ENCODE peak calls at places on chromosome 15, in seven cellular contexts. K is kidney glomerular epithelial cell; D is COR-L47; G is HT1080; C is NCI-H2029 treated with DMSO at 0.1 percent for 48 hours; P is NCI-H2107; T is activated T-helper 2 cell treated with anti-CD3 and anti-CD28 coated beads, Interferon-gamma antibody, Interleukin-2, Interleukin-4, amounts not matched to agents 10 μg/mL and 5 μg/mL and 100 μg/mL, durations not matched to agents 14 hours and 24 hours and 36 hours. W is an unnamed sample.

GRCh38 chr15:67120839-67121540 is 55.6 kb downstream of the SMAD3 start:
- DNase-seq in K (peak), D (no peak), G (peak), C (no peak), P (no peak), T (peak), W (no peak)

GRCh38 chr15:58115692-58116091 is 22.5 kb upstream of the AQP9 start:
- DNase-seq in K (peak), D (no peak), G (peak), C (no peak), P (no peak), T (no peak), W (no peak)

GRCh38 chr15:90393040-90393439 is 5.0 kb downstream of the IQGAP1 start:
- DNase-seq in K (no peak), D (no peak), G (no peak), C (no peak), P (no peak), T (no peak), W (no peak)

GRCh38 chr15:87943629-87944028 is 312.9 kb downstream of the NTRK3 start:
- DNase-seq in K (no peak), D (no peak), G (no peak), C (no peak), P (no peak), T (no peak), W (no peak)

GRCh38 chr15:91561371-91562100 is 292.0 kb upstream of the SLCO3A1 start:
- DNase-seq in K (peak), D (no peak), G (peak), C (no peak), P (no peak), T (no peak), W (peak)

GRCh38 chr15:96218623-96219465 is 111.7 kb upstream of the NR2F2 start:
- DNase-seq in K (no peak), D (no peak), G (no peak), C (no peak), P (no peak), T (no peak), W (no peak)

GRCh38 chr15:48962662-48963523 is 826 bp downstream of the SHC4 start:
- DNase-seq in K (no peak), D (peak), G (no peak), C (no peak), P (no peak), T (no peak), W (no peak)

GRCh38 chr15:85725019-85725418 is 69.7 kb downstream of the KLHL25 start:
- DNase-seq in K (no peak), D (no peak), G (no peak), C (no peak), P (no peak), T (no peak), W (no peak)

GRCh38 chr15:29141908-29142747 is 127.5 kb downstream of the NSMCE3 start:
- DNase-seq in K (peak), D (no peak), G (no peak), C (no peak), P (no peak), T (no peak), W (peak)

GRCh38 chr15:28021281-28022039 is 77.7 kb downstream of the OCA2 start:
- DNase-seq in K (peak), D (peak), G (peak), C (peak), P (peak), T (no peak), W (peak)

GRCh38 chr15:79635897-79636596 is 203.9 kb downstream of the MINAR1 start:
- DNase-seq in K (no peak), D (no peak), G (peak), C (no peak), P (no peak), T (no peak), W (no peak)

GRCh38 chr15:58407786-58408185 is 24.0 kb upstream of the LIPC start:
- DNase-seq in K (no peak), D (no peak), G (no peak), C (no peak), P (no peak), T (no peak), W (no peak)

GRCh38 chr15:82105458-82106205 is 59.8 kb upstream of the MEX3B start:
- DNase-seq in K (peak), D (peak), G (no peak), C (peak), P (peak), T (no peak), W (no peak)

GRCh38 chr15:98967916-98968315 is 39.7 kb downstream of the PGPEP1L start:
- DNase-seq in K (no peak), D (no peak), G (no peak), C (no peak), P (no peak), T (no peak), W (no peak)

GRCh38 chr15:33160054-33160453 is 34.5 kb downstream of the FMN1 start:
- DNase-seq in K (no peak), D (no peak), G (peak), C (no peak), P (no peak), T (no peak), W (no peak)

GRCh38 chr15:42152196-42152920 is 4.1 kb downstream of the PLA2G4F start:
- DNase-seq in K (no peak), D (no peak), G (no peak), C (no peak), P (no peak), T (no peak), W (no peak)

GRCh38 chr15:82858932-82859331 is 49.5 kb downstream of the WHAMM start:
- DNase-seq in K (no peak), D (no peak), G (no peak), C (no peak), P (no peak), T (no peak), W (no peak)

GRCh38 chr15:70852501-70853269 is 1.3 kb downstream of the LARP6 start:
- DNase-seq in K (peak), D (no peak), G (peak), C (no peak), P (no peak), T (no peak), W (no peak)

GRCh38 chr15:73336756-73337155 is 32.0 kb downstream of the HCN4 start:
- DNase-seq in K (no peak), D (no peak), G (no peak), C (no peak), P (no peak), T (no peak), W (no peak)

GRCh38 chr15:80580107-80580506 is 115.0 kb upstream of the ABHD17C start:
- DNase-seq in K (no peak), D (no peak), G (peak), C (no peak), P (no peak), T (no peak), W (no peak)

GRCh38 chr15:70397816-70398215 is 300.1 kb upstream of the TLE3 start:
- DNase-seq in K (no peak), D (no peak), G (no peak), C (no peak), P (no peak), T (no peak), W (no peak)

GRCh38 chr15:92029104-92029466 is 175.6 kb downstream of the SLCO3A1 start:
- DNase-seq in K (no peak), D (no peak), G (no peak), C (no peak), P (no peak), T (no peak), W (no peak)

GRCh38 chr15:66294157-66294931 is 976 bp downstream of the DIS3L start:
- DNase-seq in K (peak), D (peak), G (peak), C (no peak), P (no peak), T (no peak), W (peak)

GRCh38 chr15:81400640-81401236 is 26.7 kb upstream of the TMC3 start:
- DNase-seq in K (peak), D (peak), G (peak), C (peak), P (peak), T (no peak), W (no peak)

GRCh38 chr15:85507114-85507513 is 126.7 kb downstream of the AKAP13 start:
- DNase-seq in K (no peak), D (no peak), G (no peak), C (no peak), P (no peak), T (no peak), W (no peak)

GRCh38 chr15:83853232-83853631 is 199.3 kb downstream of the ADAMTSL3 start:
- DNase-seq in K (no peak), D (no peak), G (no peak), C (no peak), P (no peak), T (no peak), W (no peak)

GRCh38 chr15:94844533-94845390 is 613.4 kb downstream of the MCTP2 start:
- DNase-seq in K (peak), D (peak), G (no peak), C (no peak), P (no peak), T (no peak), W (peak)

GRCh38 chr15:62360286-62360685 is 195.2 kb upstream of the C2CD4B start:
- DNase-seq in K (no peak), D (peak), G (no peak), C (peak), P (peak), T (no peak), W (no peak)

GRCh38 chr15:39287322-39288195 is 293.3 kb upstream of the THBS1 start:
- DNase-seq in K (no peak), D (no peak), G (peak), C (peak), P (no peak), T (no peak), W (no peak)

GRCh38 chr15:41961803-41962202 is 10.6 kb downstream of the EHD4 start:
- DNase-seq in K (peak), D (no peak), G (no peak), C (no peak), P (no peak), T (no peak), W (no peak)

GRCh38 chr15:52100807-52101206 is 11.8 kb downstream of the BCL2L10 start:
- DNase-seq in K (peak), D (no peak), G (peak), C (no peak), P (no peak), T (no peak), W (peak)

W was measured in kidney epithelial cell.